ENCODE peak calls at places on chromosomes 11 and 22, in eight cellular contexts. E is ovary; G is stimulated activated CD4-positive, alpha-beta T cell treated with anti-CD3 and anti-CD28 coated beads, Interleukin-12 subunit alpha, Interleukin-12 subunit beta, amount 100 ng/mL, for 48 hours; D is nucleus accumbens; H is AG09319; V is activated T-helper 9 cell treated with anti-CD3 and anti-CD28 coated beads, Interleukin-2, amount 50 U/mL, for 16 hours; P is smooth muscle cell of the brain vasculature; L is NCI-H1694 treated with DMSO at 0.1 percent for 48 hours. A is an unnamed sample.

GRCh38 chr11:71999360-71999759 is 651 bp downstream of the IL18BP start:
- DNase-seq in L (no peak), E (peak; percentile 46), H (no peak), D (no peak), V (no peak), G (no peak), P (no peak), A (no peak)

GRCh38 chr11:72773291-72773690 is 20.6 kb downstream of the STARD10 start:
- DNase-seq in V (no peak), H (peak; percentile 38), E (peak; percentile 67), P (no peak), D (peak; percentile 65), L (peak; percentile 37), G (no peak), A (no peak)

GRCh38 chr11:124669193-124669592 is 4.3 kb downstream of the SIAE start:
- DNase-seq in D (peak; percentile 12), L (peak; percentile 12), P (no peak), H (peak; percentile 12), G (peak; percentile 60), E (peak; percentile 12), V (no peak), A (no peak)

GRCh38 chr11:19683141-19683805 is 29.4 kb upstream of the NAV2 start:
- DNase-seq in L (no peak), P (no peak), H (no peak), V (no peak), E (no peak), D (no peak), G (no peak), A (no peak)

GRCh38 chr11:67409261-67409666 is 5.4 kb downstream of the TBC1D10C start:
- DNase-seq in V (no peak), D (no peak), P (no peak), L (no peak), E (no peak), G (no peak), H (no peak), A (no peak)

GRCh38 chr11:86869531-86869930 is 69.2 kb downstream of the PRSS23 start:
- DNase-seq in G (no peak), D (no peak), P (no peak), H (no peak), V (no peak), E (no peak), L (no peak), A (no peak)

GRCh38 chr22:24977370-24978230 is 25.1 kb downstream of the KIAA1671 start:
- DNase-seq in D (no peak), E (peak; percentile 73), P (no peak), H (no peak), V (no peak), G (no peak), L (no peak), A (no peak)

GRCh38 chr11:69071956-69072355 is 23.2 kb downstream of the TPCN2 start:
- DNase-seq in H (no peak), L (no peak), E (no peak), D (no peak), V (no peak), P (no peak), G (no peak), A (no peak)

A was measured in CMK.